ENCODE peak calls at places on chromosomes 3 and 15, in five cellular contexts. L is adrenal gland, T is right lobe of liver, G is esophagus squamous epithelium, P is IMR-90. J is an unnamed sample.

GRCh38 chr3:58661836-58662235 is 4.7 kb downstream of the FAM3D start:
- DNase-seq in L (no peak), T (no peak), G (no peak), P (no peak), J (no peak)

GRCh38 chr3:176174060-176174459 is 1023.2 kb downstream of the TBL1XR1 start:
- DNase-seq in G (no peak), P (no peak), T (no peak), L (no peak), J (no peak)

GRCh38 chr15:39404767-39405173 is 176.1 kb upstream of the THBS1 start:
- DNase-seq in T (no peak), L (no peak), P (peak; percentile 95), G (no peak), J (no peak)

GRCh38 chr3:133562376-133562775 is 11.1 kb upstream of the CDV3 start:
- DNase-seq in T (no peak), P (no peak), G (no peak), L (no peak), J (no peak)

GRCh38 chr3:172711457-172711800 is 562 bp upstream of the NCEH1 start:
- DNase-seq in P (no peak), T (no peak), L (no peak), G (no peak), J (no peak)

GRCh38 chr3:195260286-195260905 is 10.6 kb downstream of the XXYLT1 start:
- DNase-seq in G (no peak), P (no peak), L (peak; percentile 44), T (peak; percentile 44), J (no peak)

GRCh38 chr15:52247032-52247431 is 48.6 kb downstream of the MYO5C start:
- DNase-seq in P (peak; percentile 72), G (no peak), L (no peak), T (no peak), J (no peak)

GRCh38 chr3:43997788-43998373 is 243.8 kb upstream of the TOPAZ1 start:
- DNase-seq in L (no peak), G (no peak), P (no peak), T (no peak), J (no peak)

GRCh38 chr3:105647047-105647446 is 221.8 kb downstream of the CBLB start:
- DNase-seq in T (no peak), L (peak; percentile 81), G (no peak), P (peak; percentile 96), J (no peak)

GRCh38 chr15:73786518-73786917 is 33.4 kb upstream of the INSYN1 start:
- DNase-seq in T (no peak), G (no peak), P (no peak), L (no peak), J (no peak)

GRCh38 chr15:75044258-75044878 is 21.0 kb downstream of the PPCDC start:
- DNase-seq in L (no peak), G (no peak), P (no peak), T (no peak), J (no peak)
- TF ChIP-seq POLR2A in L (no peak), G (no peak), P (no peak), T (no peak), J (no peak)

DNA sequence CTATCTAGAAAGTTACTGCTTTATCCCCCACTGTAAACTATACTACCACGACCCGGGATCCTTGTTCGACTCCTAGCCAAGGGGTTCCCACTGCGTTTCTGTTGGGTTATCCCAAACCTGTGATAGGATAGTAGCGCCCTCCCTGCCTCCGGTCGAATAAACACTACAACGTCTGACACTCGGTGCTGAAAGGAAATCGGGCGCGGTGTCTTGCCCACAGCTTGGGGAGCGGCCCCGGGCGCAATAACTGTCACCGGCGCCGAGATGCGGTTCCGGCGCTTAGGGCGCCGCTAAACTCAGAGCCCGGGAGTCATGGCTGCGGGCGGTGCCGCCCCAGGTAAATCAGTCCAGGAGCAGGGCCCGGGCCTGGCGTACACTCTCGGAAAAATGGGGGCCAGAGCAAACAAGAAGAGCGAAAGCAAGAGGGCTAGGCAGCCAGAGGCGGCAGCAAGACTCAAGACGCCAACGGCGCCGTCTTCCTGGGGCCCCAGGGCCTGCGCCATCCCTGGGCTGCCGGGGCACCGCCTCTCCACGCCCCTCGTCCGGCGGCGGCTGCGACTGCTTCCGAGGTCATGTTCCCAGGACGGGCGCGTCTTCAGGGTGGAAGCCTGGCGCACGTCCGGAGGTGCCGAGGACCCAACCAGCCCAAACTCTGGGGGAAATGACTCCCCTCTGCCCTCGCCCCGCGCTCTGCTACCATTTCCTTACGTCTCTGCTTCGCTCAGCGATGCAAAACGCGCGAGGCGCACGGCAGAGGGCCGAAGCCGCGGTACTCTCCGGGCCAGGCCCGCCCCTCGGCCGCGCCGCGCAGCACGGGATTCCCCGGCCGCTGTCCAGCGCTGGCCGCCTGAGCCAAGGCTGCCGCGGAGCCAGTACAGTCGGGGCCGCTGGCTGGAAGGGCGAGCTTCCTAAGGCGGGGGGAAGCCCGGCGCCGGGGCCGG is at the start of gene DUT:
- DNase-seq in G (peak; percentile 25), P (peak; percentile 74), T (peak; percentile 91), L (peak; percentile 84), J (peak; percentile 73)
- TF ChIP-seq POLR2A in G (peak; percentile 90), P (peak; percentile 70), T (peak; percentile 78), L (peak; percentile 69), J (peak; percentile 84)

DNA sequence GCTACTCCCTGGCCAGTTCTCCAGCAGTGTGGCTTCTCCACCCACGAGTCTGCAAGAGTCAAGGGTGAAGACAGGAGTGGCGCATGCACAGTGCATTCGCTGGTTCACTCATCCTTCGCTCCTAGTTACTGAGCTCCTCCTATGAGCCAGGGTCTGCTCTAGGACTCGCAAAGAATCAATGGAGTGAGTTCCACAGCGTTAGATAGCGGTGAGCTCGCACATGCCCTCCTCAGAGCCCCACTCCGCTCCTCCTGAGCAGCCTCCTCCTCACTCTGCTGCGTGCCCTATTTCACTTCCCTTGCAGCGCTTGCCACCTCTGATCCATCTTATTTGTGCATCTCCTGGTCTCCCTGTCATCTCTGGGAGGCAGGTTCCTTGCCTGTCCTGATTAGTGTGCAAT is 63.0 kb downstream of the NUP210 start:
- DNase-seq in T (no peak), G (no peak), L (no peak), P (no peak), J (no peak)
- TF ChIP-seq POLR2A in T (no peak), G (no peak), L (no peak), P (no peak), J (no peak)

GRCh38 chr15:40511472-40512133 is 40.8 kb downstream of the CHST14 start:
- DNase-seq in G (no peak), T (peak; percentile 94), L (peak; percentile 74), P (no peak), J (peak; percentile 72)
- TF ChIP-seq POLR2A in G (no peak), T (peak; percentile 66), L (no peak), P (no peak), J (no peak)